ENCODE peak calls at places on chromosomes 11 and 22, in eight cellular contexts. One of them, this sample, is unnamed.
A peak's percentile ranks its signal among the peaks of the same experiment; 100 is the strongest.

GRCh38 chr11:115453158-115453557 is 51.1 kb downstream of the CADM1 start:
- DNase-seq in H1: no peak
- DNase-seq in HepG2: no peak
- DNase-seq in GM23248: no peak
- DNase-seq in endodermal cell: no peak
- DNase-seq in GM12878: no peak
- DNase-seq in IMR-90: no peak
- DNase-seq in HCT116: no peak
- DNase-seq in this sample: no peak

GRCh38 chr22:22880645-22881044 is 7.0 kb upstream of the IGLL5 start:
- DNase-seq in H1: no peak
- DNase-seq in HepG2: no peak
- DNase-seq in GM23248: no peak
- DNase-seq in endodermal cell: peak; percentile 23
- DNase-seq in GM12878: no peak
- DNase-seq in IMR-90: no peak
- DNase-seq in HCT116: no peak
- DNase-seq in this sample: no peak

GRCh38 chr11:2700415-2701211 is 819 bp upstream of the KCNQ1OT1 start:
- DNase-seq in H1: no peak
- DNase-seq in HepG2: peak; percentile 57
- DNase-seq in GM23248: peak; percentile 67
- DNase-seq in endodermal cell: peak; percentile 85
- DNase-seq in GM12878: peak; percentile 13
- DNase-seq in IMR-90: no peak
- DNase-seq in HCT116: no peak
- DNase-seq in this sample: peak; percentile 15

GRCh38 chr22:43971112-43971511 is 15.9 kb downstream of the SAMM50 start:
- DNase-seq in H1: no peak
- DNase-seq in HepG2: no peak
- DNase-seq in GM23248: no peak
- DNase-seq in endodermal cell: no peak
- DNase-seq in GM12878: no peak
- DNase-seq in IMR-90: no peak
- DNase-seq in HCT116: no peak
- DNase-seq in this sample: no peak

GRCh38 chr11:116732740-116733385 is 39.9 kb downstream of the BUD13 start:
- DNase-seq in H1: peak; percentile 62
- DNase-seq in HepG2: peak; percentile 43
- DNase-seq in GM23248: peak; percentile 82
- DNase-seq in endodermal cell: peak; percentile 94
- DNase-seq in GM12878: peak; percentile 20
- DNase-seq in IMR-90: peak; percentile 68
- DNase-seq in HCT116: peak; percentile 45
- DNase-seq in this sample: peak; percentile 39

GRCh38 chr11:25961539-25961938 is 370.4 kb upstream of the ANO3 start:
- DNase-seq in H1: no peak
- DNase-seq in HepG2: no peak
- DNase-seq in GM23248: no peak
- DNase-seq in endodermal cell: no peak
- DNase-seq in GM12878: no peak
- DNase-seq in IMR-90: no peak
- DNase-seq in HCT116: no peak
- DNase-seq in this sample: no peak

GRCh38 chr11:32081129-32081641 is 9.7 kb upstream of the RCN1 start:
- DNase-seq in H1: no peak
- DNase-seq in HepG2: peak; percentile 13
- DNase-seq in GM23248: peak; percentile 78
- DNase-seq in endodermal cell: no peak
- DNase-seq in GM12878: no peak
- DNase-seq in IMR-90: peak; percentile 64
- DNase-seq in HCT116: no peak
- DNase-seq in this sample: peak; percentile 50

GRCh38 chr11:38791346-38791961 is 2193.4 kb upstream of the RAG2 start:
- DNase-seq in H1: peak; percentile 5
- DNase-seq in HepG2: peak; percentile 54
- DNase-seq in GM23248: peak; percentile 79
- DNase-seq in endodermal cell: peak; percentile 60
- DNase-seq in GM12878: no peak
- DNase-seq in IMR-90: peak; percentile 58
- DNase-seq in HCT116: peak; percentile 8
- DNase-seq in this sample: peak; percentile 80

GRCh38 chr11:8671242-8671641 is 11.2 kb downstream of the TRIM66 start:
- DNase-seq in H1: peak; percentile 77
- DNase-seq in HepG2: no peak
- DNase-seq in GM23248: peak; percentile 99
- DNase-seq in endodermal cell: peak; percentile 92
- DNase-seq in GM12878: no peak
- DNase-seq in IMR-90: peak; percentile 97
- DNase-seq in HCT116: no peak
- DNase-seq in this sample: peak; percentile 95

GRCh38 chr11:59175104-59175503 is 3.2 kb downstream of the DTX4 start:
- DNase-seq in H1: no peak
- DNase-seq in HepG2: no peak
- DNase-seq in GM23248: no peak
- DNase-seq in endodermal cell: no peak
- DNase-seq in GM12878: no peak
- DNase-seq in IMR-90: no peak
- DNase-seq in HCT116: no peak
- DNase-seq in this sample: no peak

GRCh38 chr11:120337896-120338840 is 2.0 kb downstream of the ARHGEF12 start:
- DNase-seq in H1: no peak
- DNase-seq in HepG2: peak; percentile 27
- DNase-seq in GM23248: peak; percentile 67
- DNase-seq in endodermal cell: no peak
- DNase-seq in GM12878: no peak
- DNase-seq in IMR-90: peak; percentile 59
- DNase-seq in HCT116: no peak
- DNase-seq in this sample: peak; percentile 51

GRCh38 chr22:37639070-37639760 is at the start of gene SH3BP1:
- DNase-seq in H1: no peak
- DNase-seq in HepG2: peak; percentile 57
- DNase-seq in GM23248: peak; percentile 70
- DNase-seq in endodermal cell: peak; percentile 89
- DNase-seq in GM12878: no peak
- DNase-seq in IMR-90: no peak
- DNase-seq in HCT116: no peak
- DNase-seq in this sample: peak; percentile 21

GRCh38 chr22:23187201-23187600 is 6.9 kb downstream of the BCR start:
- DNase-seq in H1: no peak
- DNase-seq in HepG2: no peak
- DNase-seq in GM23248: no peak
- DNase-seq in endodermal cell: no peak
- DNase-seq in GM12878: no peak
- DNase-seq in IMR-90: no peak
- DNase-seq in HCT116: no peak
- DNase-seq in this sample: no peak

GRCh38 chr11:44619931-44620725 is 54.7 kb downstream of the CD82 start:
- DNase-seq in H1: no peak
- DNase-seq in HepG2: no peak
- DNase-seq in GM23248: no peak
- DNase-seq in endodermal cell: peak; percentile 34
- DNase-seq in GM12878: no peak
- DNase-seq in IMR-90: no peak
- DNase-seq in HCT116: no peak
- DNase-seq in this sample: no peak

GRCh38 chr11:61158691-61159381 is 2.4 kb downstream of the VPS37C start:
- DNase-seq in H1: no peak
- DNase-seq in HepG2: no peak
- DNase-seq in GM23248: peak; percentile 80
- DNase-seq in endodermal cell: peak; percentile 62
- DNase-seq in GM12878: no peak
- DNase-seq in IMR-90: peak; percentile 89
- DNase-seq in HCT116: no peak
- DNase-seq in this sample: peak; percentile 62
- H3K9ac ChIP-seq in H1: no peak overlapping the region
- H3K9ac ChIP-seq in HepG2: peak overlapping the region; percentile 4
- H3K9ac ChIP-seq in GM23248: peak overlapping the region; percentile 54
- H3K9ac ChIP-seq in endodermal cell: no peak overlapping the region
- H3K9ac ChIP-seq in GM12878: peak overlapping the region; percentile 57
- H3K9ac ChIP-seq in IMR-90: peak overlapping the region; percentile 57
- H3K9ac ChIP-seq in HCT116: no peak overlapping the region
- H3K9ac ChIP-seq in this sample: no peak overlapping the region

GRCh38 chr22:39317084-39317755 is 2.2 kb downstream of the RPL3 start:
- DNase-seq in H1: no peak
- DNase-seq in HepG2: no peak
- DNase-seq in GM23248: peak; percentile 55
- DNase-seq in endodermal cell: peak; percentile 58
- DNase-seq in GM12878: no peak
- DNase-seq in IMR-90: no peak
- DNase-seq in HCT116: no peak
- DNase-seq in this sample: peak; percentile 14
- H3K27ac ChIP-seq in H1: peak overlapping the region; percentile 3
- H3K27ac ChIP-seq in HepG2: peak overlapping the region; percentile 97
- H3K27ac ChIP-seq in GM23248: peak overlapping the region; percentile 97
- H3K27ac ChIP-seq in endodermal cell: peak overlapping the region; percentile 16
- H3K27ac ChIP-seq in GM12878: peak overlapping the region; percentile 89
- H3K27ac ChIP-seq in IMR-90: peak overlapping the region; percentile 34
- H3K27ac ChIP-seq in HCT116: peak overlapping the region; percentile 100
- H3K27ac ChIP-seq in this sample: peak overlapping the region; percentile 90

GRCh38 chr22:49025791-49026475 is 801.7 kb downstream of the BRD1 start:
- DNase-seq in H1: no peak
- DNase-seq in HepG2: no peak
- DNase-seq in GM23248: no peak
- DNase-seq in endodermal cell: no peak
- DNase-seq in GM12878: no peak
- DNase-seq in IMR-90: no peak
- DNase-seq in HCT116: no peak
- DNase-seq in this sample: no peak

GRCh38 chr22:49024775-49025440 is 802.8 kb downstream of the BRD1 start:
- DNase-seq in H1: no peak
- DNase-seq in HepG2: no peak
- DNase-seq in GM23248: no peak
- DNase-seq in endodermal cell: no peak
- DNase-seq in GM12878: no peak
- DNase-seq in IMR-90: no peak
- DNase-seq in HCT116: no peak
- DNase-seq in this sample: no peak

GRCh38 chr22:49026476-49027121 is 801.1 kb downstream of the BRD1 start:
- DNase-seq in H1: no peak
- DNase-seq in HepG2: no peak
- DNase-seq in GM23248: no peak
- DNase-seq in endodermal cell: peak; percentile 82
- DNase-seq in GM12878: no peak
- DNase-seq in IMR-90: no peak
- DNase-seq in HCT116: no peak
- DNase-seq in this sample: no peak

GRCh38 chr22:49027122-49027670 is 800.5 kb downstream of the BRD1 start:
- DNase-seq in H1: no peak
- DNase-seq in HepG2: no peak
- DNase-seq in GM23248: no peak
- DNase-seq in endodermal cell: no peak
- DNase-seq in GM12878: no peak
- DNase-seq in IMR-90: no peak
- DNase-seq in HCT116: no peak
- DNase-seq in this sample: no peak

DNA sequence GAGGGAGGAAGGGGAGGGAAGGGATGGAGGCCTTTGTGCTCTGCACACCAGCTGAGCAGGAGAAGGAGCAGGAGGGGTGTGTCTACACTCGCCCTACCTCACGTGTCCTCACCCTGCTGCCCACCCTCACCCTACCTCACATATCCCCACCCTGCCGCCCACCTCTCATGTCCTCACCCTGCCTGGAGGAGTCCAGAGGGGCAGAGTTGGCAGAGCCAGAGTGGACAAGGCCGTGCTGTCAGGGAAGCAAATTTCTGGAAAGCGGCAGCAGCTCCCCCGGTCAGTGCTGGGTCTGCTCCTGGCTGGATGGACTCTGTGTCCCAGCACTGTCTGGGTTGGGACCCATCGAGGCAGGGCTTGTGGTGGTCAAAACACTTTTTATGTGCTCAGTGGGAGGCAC is 799.6 kb downstream of the BRD1 start:
- DNase-seq in H1: no peak
- DNase-seq in HepG2: no peak
- DNase-seq in GM23248: no peak
- DNase-seq in endodermal cell: no peak
- DNase-seq in GM12878: no peak
- DNase-seq in IMR-90: no peak
- DNase-seq in HCT116: no peak
- DNase-seq in this sample: no peak
- H3K9me3 ChIP-seq in H1: no peaks in the 10 kb centered on the region
- H3K9me3 ChIP-seq in HepG2: no peaks in the 10 kb centered on the region
- H3K9me3 ChIP-seq in GM23248: no peaks in the 10 kb centered on the region
- H3K9me3 ChIP-seq in endodermal cell: no peaks in the 10 kb centered on the region
- H3K9me3 ChIP-seq in GM12878: no peaks in the 10 kb centered on the region
- H3K9me3 ChIP-seq in IMR-90: peaks cover 54% of the 10 kb centered on the region
- H3K9me3 ChIP-seq in HCT116: no peaks in the 10 kb centered on the region
- H3K9me3 ChIP-seq in this sample: no peaks in the 10 kb centered on the region

GRCh38 chr22:42627981-42628380 is 12.4 kb downstream of the ATP5MGL start:
- DNase-seq in H1: no peak
- DNase-seq in HepG2: no peak
- DNase-seq in GM23248: no peak
- DNase-seq in endodermal cell: no peak
- DNase-seq in GM12878: no peak
- DNase-seq in IMR-90: no peak
- DNase-seq in HCT116: no peak
- DNase-seq in this sample: no peak
- H3K9ac ChIP-seq in H1: no peak overlapping the region
- H3K9ac ChIP-seq in HepG2: no peak overlapping the region
- H3K9ac ChIP-seq in GM23248: no peak overlapping the region
- H3K9ac ChIP-seq in endodermal cell: no peak overlapping the region
- H3K9ac ChIP-seq in GM12878: no peak overlapping the region
- H3K9ac ChIP-seq in IMR-90: no peak overlapping the region
- H3K9ac ChIP-seq in HCT116: no peak overlapping the region
- H3K9ac ChIP-seq in this sample: no peak overlapping the region

DNA sequence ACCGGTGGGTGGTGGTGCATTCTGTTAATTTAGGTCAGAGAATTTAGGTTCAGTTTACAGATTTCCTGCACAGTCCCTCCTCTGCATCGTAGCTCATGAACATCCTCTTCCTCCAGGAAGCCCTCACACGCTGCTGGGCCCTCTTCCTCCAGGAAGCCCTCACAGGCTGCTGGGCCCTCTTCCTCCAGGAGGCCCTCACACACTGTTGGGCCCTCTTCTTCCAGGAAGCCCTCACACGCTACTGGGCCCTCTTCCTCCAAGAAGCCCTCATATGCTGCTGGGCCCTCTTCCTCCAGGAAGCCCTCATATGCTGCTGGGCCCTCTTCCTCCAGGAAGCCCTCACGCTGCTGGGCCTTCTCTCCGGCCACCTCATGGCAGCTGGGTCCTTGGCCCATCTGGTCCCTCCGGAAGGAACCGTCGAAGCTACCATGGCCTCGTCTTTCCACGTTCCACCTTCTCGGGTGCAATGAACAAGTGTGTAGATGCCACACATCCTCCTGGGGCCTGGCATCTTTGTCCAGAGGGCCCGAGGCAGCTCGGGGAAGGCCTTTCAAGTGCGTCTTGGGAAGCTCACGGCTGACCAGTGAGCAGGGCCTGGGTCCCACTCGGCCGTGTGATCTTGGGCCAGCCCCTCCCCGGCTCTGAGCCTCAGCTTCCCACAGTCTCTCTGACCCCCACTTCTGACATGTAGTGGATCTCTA is 58.9 kb upstream of the PPARA start:
- DNase-seq in H1: no peak
- DNase-seq in HepG2: no peak
- DNase-seq in GM23248: no peak
- DNase-seq in endodermal cell: no peak
- DNase-seq in GM12878: no peak
- DNase-seq in IMR-90: no peak
- DNase-seq in HCT116: no peak
- DNase-seq in this sample: no peak
- H3K27ac ChIP-seq in H1: no peak overlapping the region
- H3K27ac ChIP-seq in HepG2: no peak overlapping the region
- H3K27ac ChIP-seq in GM23248: peak overlapping the region; percentile 99
- H3K27ac ChIP-seq in endodermal cell: no peak overlapping the region
- H3K27ac ChIP-seq in GM12878: no peak overlapping the region
- H3K27ac ChIP-seq in IMR-90: no peak overlapping the region
- H3K27ac ChIP-seq in HCT116: peak overlapping the region; percentile 37
- H3K27ac ChIP-seq in this sample: peak overlapping the region; percentile 97

This sample was measured in fibroblast of lung.